ENCODE peak calls at places on chromosomes 11 and 22, in six cellular contexts. One of them, this sample, is unnamed.
A peak's percentile ranks its signal among the peaks of the same experiment; 100 is the strongest.

GRCh38 chr22:23278883-23279675 is 98.8 kb downstream of the BCR start:
- DNase-seq in foreskin fibroblast: no peak
- DNase-seq in A549: peak; percentile 32
- DNase-seq in nephron progenitor cell: no peak
- DNase-seq in progenitor cell of endocrine pancreas: no peak
- DNase-seq in activated B cell treated with CpG ODN at 0.5 μM for 24 hours: no peak
- DNase-seq in this sample: peak; percentile 45

GRCh38 chr11:117613521-117613920 is 183.5 kb downstream of the DSCAML1 start:
- DNase-seq in foreskin fibroblast: no peak
- DNase-seq in A549: no peak
- DNase-seq in nephron progenitor cell: no peak
- DNase-seq in progenitor cell of endocrine pancreas: no peak
- DNase-seq in activated B cell treated with CpG ODN at 0.5 μM for 24 hours: no peak
- DNase-seq in this sample: no peak

GRCh38 chr11:76560219-76560618 is 110.3 kb downstream of the LRRC32 start:
- DNase-seq in foreskin fibroblast: peak; percentile 28
- DNase-seq in A549: no peak
- DNase-seq in nephron progenitor cell: no peak
- DNase-seq in progenitor cell of endocrine pancreas: no peak
- DNase-seq in activated B cell treated with CpG ODN at 0.5 μM for 24 hours: no peak
- DNase-seq in this sample: no peak

GRCh38 chr11:126929186-126930085 is 71.1 kb downstream of the KIRREL3 start:
- DNase-seq in foreskin fibroblast: no peak
- DNase-seq in A549: no peak
- DNase-seq in nephron progenitor cell: no peak
- DNase-seq in progenitor cell of endocrine pancreas: no peak
- DNase-seq in activated B cell treated with CpG ODN at 0.5 μM for 24 hours: no peak
- DNase-seq in this sample: no peak

GRCh38 chr22:31321421-31321820 is 24.7 kb downstream of the PATZ1 start:
- DNase-seq in foreskin fibroblast: no peak
- DNase-seq in A549: no peak
- DNase-seq in nephron progenitor cell: no peak
- DNase-seq in progenitor cell of endocrine pancreas: no peak
- DNase-seq in activated B cell treated with CpG ODN at 0.5 μM for 24 hours: no peak
- DNase-seq in this sample: no peak

GRCh38 chr11:77191429-77191822 is 63.4 kb downstream of the MYO7A start:
- DNase-seq in foreskin fibroblast: no peak
- DNase-seq in A549: peak; percentile 83
- DNase-seq in nephron progenitor cell: no peak
- DNase-seq in progenitor cell of endocrine pancreas: no peak
- DNase-seq in activated B cell treated with CpG ODN at 0.5 μM for 24 hours: no peak
- DNase-seq in this sample: no peak

GRCh38 chr11:3109921-3110706 is 52.9 kb upstream of the CARS1 start:
- DNase-seq in foreskin fibroblast: no peak
- DNase-seq in A549: peak; percentile 60
- DNase-seq in nephron progenitor cell: peak; percentile 39
- DNase-seq in progenitor cell of endocrine pancreas: no peak
- DNase-seq in activated B cell treated with CpG ODN at 0.5 μM for 24 hours: peak; percentile 12
- DNase-seq in this sample: peak; percentile 51

GRCh38 chr11:28760676-28761390 is 652.6 kb downstream of the METTL15 start:
- DNase-seq in foreskin fibroblast: peak; percentile 28
- DNase-seq in A549: no peak
- DNase-seq in nephron progenitor cell: no peak
- DNase-seq in progenitor cell of endocrine pancreas: no peak
- DNase-seq in activated B cell treated with CpG ODN at 0.5 μM for 24 hours: no peak
- DNase-seq in this sample: no peak

GRCh38 chr11:130488187-130489026 is 40.0 kb downstream of the ADAMTS15 start:
- DNase-seq in foreskin fibroblast: no peak
- DNase-seq in A549: no peak
- DNase-seq in nephron progenitor cell: no peak
- DNase-seq in progenitor cell of endocrine pancreas: no peak
- DNase-seq in activated B cell treated with CpG ODN at 0.5 μM for 24 hours: no peak
- DNase-seq in this sample: no peak

GRCh38 chr22:26436903-26437515 is 7.9 kb downstream of the ASPHD2 start:
- DNase-seq in foreskin fibroblast: no peak
- DNase-seq in A549: no peak
- DNase-seq in nephron progenitor cell: no peak
- DNase-seq in progenitor cell of endocrine pancreas: no peak
- DNase-seq in activated B cell treated with CpG ODN at 0.5 μM for 24 hours: no peak
- DNase-seq in this sample: no peak

GRCh38 chr11:76803811-76804600 is 20.9 kb downstream of the TSKU start:
- DNase-seq in foreskin fibroblast: peak; percentile 58
- DNase-seq in A549: peak; percentile 5
- DNase-seq in nephron progenitor cell: no peak
- DNase-seq in progenitor cell of endocrine pancreas: no peak
- DNase-seq in activated B cell treated with CpG ODN at 0.5 μM for 24 hours: no peak
- DNase-seq in this sample: peak; percentile 4

GRCh38 chr11:74311352-74311926 is at the start of gene P4HA3:
- DNase-seq in foreskin fibroblast: peak; percentile 36
- DNase-seq in A549: peak; percentile 77
- DNase-seq in nephron progenitor cell: peak; percentile 86
- DNase-seq in progenitor cell of endocrine pancreas: peak; percentile 49
- DNase-seq in activated B cell treated with CpG ODN at 0.5 μM for 24 hours: peak; percentile 34
- DNase-seq in this sample: no peak

GRCh38 chr22:37499006-37499707 is 13.0 kb upstream of the MFNG start:
- DNase-seq in foreskin fibroblast: no peak
- DNase-seq in A549: no peak
- DNase-seq in nephron progenitor cell: no peak
- DNase-seq in progenitor cell of endocrine pancreas: no peak
- DNase-seq in activated B cell treated with CpG ODN at 0.5 μM for 24 hours: no peak
- DNase-seq in this sample: no peak

GRCh38 chr11:8934735-8935478 is 2.2 kb upstream of the C11orf16 start:
- DNase-seq in foreskin fibroblast: peak; percentile 67
- DNase-seq in A549: no peak
- DNase-seq in nephron progenitor cell: no peak
- DNase-seq in progenitor cell of endocrine pancreas: no peak
- DNase-seq in activated B cell treated with CpG ODN at 0.5 μM for 24 hours: no peak
- DNase-seq in this sample: no peak

GRCh38 chr11:7640826-7641225 is 32.5 kb downstream of the CYB5R2 start:
- DNase-seq in foreskin fibroblast: no peak
- DNase-seq in A549: no peak
- DNase-seq in nephron progenitor cell: no peak
- DNase-seq in progenitor cell of endocrine pancreas: no peak
- DNase-seq in activated B cell treated with CpG ODN at 0.5 μM for 24 hours: no peak
- DNase-seq in this sample: no peak

GRCh38 chr22:22408731-22409696 is 99.5 kb downstream of the ZNF280B start:
- DNase-seq in foreskin fibroblast: no peak
- DNase-seq in A549: peak; percentile 15
- DNase-seq in nephron progenitor cell: peak; percentile 53
- DNase-seq in progenitor cell of endocrine pancreas: no peak
- DNase-seq in activated B cell treated with CpG ODN at 0.5 μM for 24 hours: no peak
- DNase-seq in this sample: no peak

GRCh38 chr11:67119577-67120391 is 721 bp downstream of the KDM2A start:
- DNase-seq in foreskin fibroblast: peak; percentile 8
- DNase-seq in A549: peak; percentile 48
- DNase-seq in nephron progenitor cell: peak; percentile 51
- DNase-seq in progenitor cell of endocrine pancreas: peak; percentile 36
- DNase-seq in activated B cell treated with CpG ODN at 0.5 μM for 24 hours: peak; percentile 33
- DNase-seq in this sample: peak; percentile 24

DNA sequence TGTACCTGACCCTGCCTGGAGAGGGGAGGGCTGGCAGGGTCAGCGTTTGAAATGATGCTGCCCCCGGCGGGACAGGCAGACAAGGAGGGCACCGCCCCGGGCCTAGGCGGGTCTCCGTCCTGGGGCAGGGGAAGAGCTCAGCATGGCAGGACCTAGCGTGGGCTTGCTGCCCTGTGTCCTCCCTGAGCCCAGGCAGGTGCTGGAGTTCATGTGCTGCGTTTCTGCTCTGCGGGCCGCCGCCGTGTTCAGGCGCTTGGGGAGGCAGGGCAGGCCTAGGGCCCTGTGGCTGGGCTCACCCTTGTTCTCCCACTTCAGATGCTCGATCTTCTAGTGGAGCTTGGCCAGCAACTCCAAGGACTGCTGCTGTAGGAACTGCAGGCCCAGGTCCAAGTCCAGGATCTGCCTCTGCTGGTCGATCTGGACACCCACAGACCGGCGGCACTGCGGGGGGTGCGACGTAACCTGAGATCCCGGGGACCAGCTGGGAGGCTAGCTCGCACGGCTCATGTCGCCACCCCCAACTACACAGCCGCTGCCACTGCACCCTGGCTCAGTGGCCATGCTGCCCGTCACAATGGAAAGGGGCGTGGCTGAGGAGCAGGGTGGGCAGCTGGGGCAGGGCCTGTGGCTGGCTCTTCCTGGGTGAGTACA is 84.4 kb downstream of the MED15 start:
- DNase-seq in foreskin fibroblast: peak; percentile 32
- DNase-seq in A549: no peak
- DNase-seq in nephron progenitor cell: peak; percentile 50
- DNase-seq in progenitor cell of endocrine pancreas: no peak
- DNase-seq in activated B cell treated with CpG ODN at 0.5 μM for 24 hours: no peak
- DNase-seq in this sample: no peak
- TF ChIP-seq CTCF in foreskin fibroblast: no peak
- TF ChIP-seq CTCF in A549: no peak
- TF ChIP-seq CTCF in nephron progenitor cell: no peak
- TF ChIP-seq CTCF in progenitor cell of endocrine pancreas: no peak
- TF ChIP-seq CTCF in activated B cell treated with CpG ODN at 0.5 μM for 24 hours: no peak
- TF ChIP-seq CTCF in this sample: no peak

DNA sequence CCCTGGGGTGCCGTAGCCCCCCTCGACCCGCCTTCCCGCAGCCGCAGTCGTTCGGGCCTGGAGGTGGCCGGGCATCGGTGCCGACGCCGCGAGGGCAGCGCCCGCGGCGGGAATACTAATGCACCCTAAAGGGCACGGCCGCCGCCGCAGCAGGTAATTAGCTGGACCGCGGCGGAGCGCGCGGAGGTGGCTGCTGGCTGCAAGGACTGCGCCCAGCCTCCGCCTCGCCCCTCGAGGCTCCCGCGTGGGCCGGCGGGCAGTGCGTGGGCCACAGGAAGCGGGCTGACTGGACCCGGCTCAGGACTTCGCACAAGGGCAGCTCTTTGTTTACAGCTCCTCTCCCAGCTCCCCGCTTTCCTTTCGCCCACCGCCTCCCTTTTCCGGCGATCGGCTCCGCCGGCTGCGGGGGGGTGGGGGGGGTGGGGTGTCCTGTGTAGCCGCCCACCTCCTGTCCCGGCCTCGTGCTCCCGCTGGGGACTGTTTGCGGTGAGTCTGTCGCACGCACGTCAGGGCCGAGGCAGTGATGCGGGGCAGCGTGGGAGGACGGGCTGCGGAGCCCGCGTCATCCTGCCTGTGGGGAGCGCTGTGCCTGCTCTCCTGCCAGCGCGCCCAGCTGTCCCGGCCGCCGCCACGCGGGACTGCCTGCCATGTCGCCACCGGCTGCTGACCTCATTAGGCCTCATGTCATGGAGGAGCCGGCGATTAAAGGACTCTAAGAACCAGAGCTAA is 53.2 kb downstream of the GRIK4 start:
- DNase-seq in foreskin fibroblast: peak; percentile 38
- DNase-seq in A549: no peak
- DNase-seq in nephron progenitor cell: peak; percentile 73
- DNase-seq in progenitor cell of endocrine pancreas: no peak
- DNase-seq in activated B cell treated with CpG ODN at 0.5 μM for 24 hours: peak; percentile 57
- DNase-seq in this sample: peak; percentile 34
- TF ChIP-seq CTCF in foreskin fibroblast: peak; percentile 29
- TF ChIP-seq CTCF in A549: no peak
- TF ChIP-seq CTCF in nephron progenitor cell: no peak
- TF ChIP-seq CTCF in progenitor cell of endocrine pancreas: peak; percentile 29
- TF ChIP-seq CTCF in activated B cell treated with CpG ODN at 0.5 μM for 24 hours: no peak
- TF ChIP-seq CTCF in this sample: no peak

GRCh38 chr11:60700689-60701508 is 1.5 kb downstream of the MS4A8 start:
- DNase-seq in foreskin fibroblast: no peak
- DNase-seq in A549: peak; percentile 24
- DNase-seq in nephron progenitor cell: peak; percentile 34
- DNase-seq in progenitor cell of endocrine pancreas: peak; percentile 20
- DNase-seq in activated B cell treated with CpG ODN at 0.5 μM for 24 hours: no peak
- DNase-seq in this sample: no peak
- TF ChIP-seq CTCF in foreskin fibroblast: no peak
- TF ChIP-seq CTCF in A549: peak; percentile 23
- TF ChIP-seq CTCF in nephron progenitor cell: peak; percentile 53
- TF ChIP-seq CTCF in progenitor cell of endocrine pancreas: peak; percentile 68
- TF ChIP-seq CTCF in activated B cell treated with CpG ODN at 0.5 μM for 24 hours: no peak
- TF ChIP-seq CTCF in this sample: no peak

DNA sequence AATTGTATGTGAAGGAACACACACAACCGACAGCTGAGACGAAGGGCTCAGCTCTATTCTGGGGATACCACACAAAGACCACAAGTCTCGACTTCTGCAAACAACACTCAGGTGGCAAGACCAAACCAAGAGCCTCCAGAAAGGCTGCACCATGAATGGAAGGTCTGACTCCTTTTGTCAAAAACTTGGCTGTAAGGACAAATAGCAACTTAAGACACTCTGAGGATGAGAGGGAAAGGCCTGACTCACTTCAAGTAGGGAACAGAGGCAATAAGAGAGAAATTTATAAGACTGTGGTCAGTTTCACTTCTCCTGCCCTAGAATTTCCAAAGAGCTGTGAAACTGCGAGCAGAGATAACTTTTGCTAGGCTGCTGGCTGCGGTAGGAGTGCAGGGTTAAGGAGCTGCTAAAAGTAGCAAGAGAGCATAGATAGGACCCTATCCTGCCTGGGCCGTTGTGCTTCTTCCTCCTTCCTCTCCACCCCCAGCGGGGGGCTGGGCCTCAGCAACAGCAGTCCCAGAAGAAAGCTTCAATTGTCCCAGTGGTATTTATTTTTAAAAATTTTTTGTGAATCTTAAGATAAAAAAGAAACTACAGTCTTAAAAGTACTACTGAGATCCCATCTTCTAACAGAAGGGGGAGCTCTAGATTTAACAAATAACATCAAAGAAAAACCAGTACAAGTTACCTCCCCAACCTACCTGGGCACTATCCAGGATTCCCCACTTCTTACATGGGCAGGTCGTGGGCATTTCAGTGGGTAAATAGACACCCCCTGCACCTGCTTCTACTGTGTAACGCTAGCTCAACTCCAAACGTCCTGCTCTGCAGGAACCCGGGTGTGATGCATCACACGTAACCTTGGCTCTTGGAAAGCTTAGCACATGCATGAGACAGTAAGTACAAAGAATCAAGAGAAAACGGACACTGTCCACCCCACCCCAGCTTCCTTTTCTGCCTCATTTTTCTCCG is 66.4 kb downstream of the SGSM3 start:
- DNase-seq in foreskin fibroblast: no peak
- DNase-seq in A549: peak; percentile 29
- DNase-seq in nephron progenitor cell: no peak
- DNase-seq in progenitor cell of endocrine pancreas: no peak
- DNase-seq in activated B cell treated with CpG ODN at 0.5 μM for 24 hours: peak; percentile 50
- DNase-seq in this sample: no peak
- TF ChIP-seq CTCF in foreskin fibroblast: peak; percentile 35
- TF ChIP-seq CTCF in A549: peak; percentile 68
- TF ChIP-seq CTCF in nephron progenitor cell: peak; percentile 69
- TF ChIP-seq CTCF in progenitor cell of endocrine pancreas: peak; percentile 78
- TF ChIP-seq CTCF in activated B cell treated with CpG ODN at 0.5 μM for 24 hours: no peak
- TF ChIP-seq CTCF in this sample: peak; percentile 74

GRCh38 chr11:64340671-64341335 is 799 bp downstream of the CCDC88B start:
- DNase-seq in foreskin fibroblast: no peak
- DNase-seq in A549: no peak
- DNase-seq in nephron progenitor cell: peak; percentile 87
- DNase-seq in progenitor cell of endocrine pancreas: no peak
- DNase-seq in activated B cell treated with CpG ODN at 0.5 μM for 24 hours: peak; percentile 85
- DNase-seq in this sample: peak; percentile 82
- TF ChIP-seq CTCF in foreskin fibroblast: no peak
- TF ChIP-seq CTCF in A549: no peak
- TF ChIP-seq CTCF in nephron progenitor cell: no peak
- TF ChIP-seq CTCF in progenitor cell of endocrine pancreas: no peak
- TF ChIP-seq CTCF in activated B cell treated with CpG ODN at 0.5 μM for 24 hours: no peak
- TF ChIP-seq CTCF in this sample: no peak